ENCODE peak calls at places on chromosomes 5 and 9, in five cellular contexts. One of them, this sample, is unnamed. For H3K27me3, the result is how much of the 10 kb centered on the place peaks cover.

GRCh38 chr5:147554285-147554817 is 44.5 kb upstream of the DPYSL3 start:
- DNase-seq in tibial nerve: no peak
- DNase-seq in psoas muscle: no peak
- DNase-seq in upper lobe of right lung: no peak
- DNase-seq in testis: no peak
- DNase-seq in this sample: no peak

GRCh38 chr5:152674403-152674802 is 269.3 kb upstream of the NMUR2 start:
- DNase-seq in psoas muscle: no peak
- DNase-seq in upper lobe of right lung: no peak
- DNase-seq in tibial nerve: no peak
- DNase-seq in testis: no peak
- DNase-seq in this sample: no peak

GRCh38 chr9:92736816-92737606 is 27.6 kb downstream of the BICD2 start:
- DNase-seq in upper lobe of right lung: peak
- DNase-seq in psoas muscle: no peak
- DNase-seq in testis: no peak
- DNase-seq in tibial nerve: no peak
- DNase-seq in this sample: peak

GRCh38 chr9:32986971-32987370 is 14.5 kb downstream of the APTX start:
- DNase-seq in tibial nerve: no peak
- DNase-seq in upper lobe of right lung: no peak
- DNase-seq in psoas muscle: no peak
- DNase-seq in testis: no peak
- DNase-seq in this sample: no peak

GRCh38 chr5:139812323-139812722 is 16.7 kb downstream of the PSD2 start:
- DNase-seq in tibial nerve: no peak
- DNase-seq in upper lobe of right lung: no peak
- DNase-seq in testis: no peak
- DNase-seq in psoas muscle: peak
- DNase-seq in this sample: no peak

GRCh38 chr9:89951671-89952070 is 346.9 kb downstream of the GADD45G start:
- DNase-seq in testis: no peak
- DNase-seq in upper lobe of right lung: no peak
- DNase-seq in psoas muscle: no peak
- DNase-seq in tibial nerve: no peak
- DNase-seq in this sample: no peak

GRCh38 chr9:2655411-2655901 is 33.9 kb downstream of the VLDLR start:
- DNase-seq in tibial nerve: no peak
- DNase-seq in psoas muscle: no peak
- DNase-seq in upper lobe of right lung: no peak
- DNase-seq in testis: no peak
- DNase-seq in this sample: no peak

GRCh38 chr9:110769667-110770066 is 101.1 kb downstream of the MUSK start:
- DNase-seq in psoas muscle: no peak
- DNase-seq in tibial nerve: no peak
- DNase-seq in upper lobe of right lung: no peak
- DNase-seq in testis: no peak
- DNase-seq in this sample: no peak

GRCh38 chr5:68505917-68506860 is 290.6 kb downstream of the PIK3R1 start:
- DNase-seq in tibial nerve: no peak
- DNase-seq in upper lobe of right lung: no peak
- DNase-seq in psoas muscle: no peak
- DNase-seq in testis: no peak
- DNase-seq in this sample: no peak

GRCh38 chr5:60685028-60685427 is 14.9 kb downstream of the DEPDC1B start:
- DNase-seq in tibial nerve: no peak
- DNase-seq in testis: no peak
- DNase-seq in psoas muscle: no peak
- DNase-seq in upper lobe of right lung: no peak
- DNase-seq in this sample: no peak

GRCh38 chr5:1540831-1541661 is 17.3 kb upstream of the LPCAT1 start:
- DNase-seq in testis: peak
- DNase-seq in tibial nerve: no peak
- DNase-seq in psoas muscle: peak
- DNase-seq in upper lobe of right lung: peak
- DNase-seq in this sample: peak

GRCh38 chr5:73565969-73566547 is 515 bp downstream of the UTP15 start:
- DNase-seq in upper lobe of right lung: no peak
- DNase-seq in tibial nerve: no peak
- DNase-seq in testis: no peak
- DNase-seq in psoas muscle: no peak
- DNase-seq in this sample: no peak

GRCh38 chr5:32932231-32932935 is 221.3 kb downstream of the NPR3 start:
- DNase-seq in testis: no peak
- DNase-seq in psoas muscle: no peak
- DNase-seq in upper lobe of right lung: no peak
- DNase-seq in tibial nerve: no peak
- DNase-seq in this sample: no peak

GRCh38 chr9:25418974-25419373 is 259.3 kb downstream of the TUSC1 start:
- DNase-seq in tibial nerve: no peak
- DNase-seq in upper lobe of right lung: no peak
- DNase-seq in psoas muscle: no peak
- DNase-seq in testis: no peak
- DNase-seq in this sample: no peak

GRCh38 chr5:168712280-168712924 is 133.2 kb upstream of the PANK3 start:
- DNase-seq in tibial nerve: no peak
- DNase-seq in testis: no peak
- DNase-seq in upper lobe of right lung: no peak
- DNase-seq in psoas muscle: no peak
- DNase-seq in this sample: no peak

GRCh38 chr5:121199238-121199999 is 652.3 kb upstream of the FTMT start:
- DNase-seq in psoas muscle: no peak
- DNase-seq in tibial nerve: no peak
- DNase-seq in upper lobe of right lung: peak
- DNase-seq in testis: no peak
- DNase-seq in this sample: no peak

GRCh38 chr9:136092353-136092650 is 2.8 kb downstream of the NACC2 start:
- DNase-seq in tibial nerve: no peak
- DNase-seq in psoas muscle: peak
- DNase-seq in upper lobe of right lung: no peak
- DNase-seq in testis: no peak
- DNase-seq in this sample: no peak
- TF ChIP-seq CTCF in tibial nerve: no peak
- TF ChIP-seq CTCF in psoas muscle: no peak
- TF ChIP-seq CTCF in upper lobe of right lung: no peak
- TF ChIP-seq CTCF in testis: no peak
- TF ChIP-seq CTCF in this sample: no peak

DNA sequence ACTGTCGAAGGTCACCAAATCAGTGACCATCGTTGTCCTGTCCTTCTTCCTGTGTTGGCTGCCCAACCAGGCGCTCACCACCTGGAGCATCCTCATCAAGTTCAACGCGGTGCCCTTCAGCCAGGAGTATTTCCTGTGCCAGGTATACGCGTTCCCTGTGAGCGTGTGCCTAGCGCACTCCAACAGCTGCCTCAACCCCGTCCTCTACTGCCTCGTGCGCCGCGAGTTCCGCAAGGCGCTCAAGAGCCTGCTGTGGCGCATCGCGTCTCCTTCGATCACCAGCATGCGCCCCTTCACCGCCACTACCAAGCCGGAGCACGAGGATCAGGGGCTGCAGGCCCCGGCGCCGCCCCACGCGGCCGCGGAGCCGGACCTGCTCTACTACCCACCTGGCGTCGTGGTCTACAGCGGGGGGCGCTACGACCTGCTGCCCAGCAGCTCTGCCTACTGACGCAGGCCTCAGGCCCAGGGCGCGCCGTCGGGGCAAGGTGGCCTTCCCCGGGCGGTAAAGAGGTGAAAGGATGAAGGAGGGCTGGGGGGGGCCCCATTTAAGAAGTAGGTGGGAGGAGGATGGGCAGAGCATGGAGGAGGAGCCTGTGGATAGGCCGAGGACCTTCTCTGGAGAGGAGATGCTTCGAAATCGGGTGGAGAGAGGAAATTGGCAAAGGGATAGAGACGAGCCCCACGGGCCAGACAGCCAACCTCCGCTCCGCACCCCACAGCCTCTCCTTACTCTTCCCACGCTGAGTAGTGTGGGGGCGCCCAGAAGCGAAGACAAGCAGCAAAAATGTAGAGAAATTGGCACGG is 1.7 kb downstream of the RXFP3 start:
- DNase-seq in upper lobe of right lung: no peak
- DNase-seq in psoas muscle: no peak
- DNase-seq in tibial nerve: no peak
- DNase-seq in testis: no peak
- DNase-seq in this sample: no peak
- H3K27me3 ChIP-seq in upper lobe of right lung: half or more
- H3K27me3 ChIP-seq in psoas muscle: under half
- H3K27me3 ChIP-seq in tibial nerve: half or more
- H3K27me3 ChIP-seq in testis: under half
- H3K27me3 ChIP-seq in this sample: half or more

DNA sequence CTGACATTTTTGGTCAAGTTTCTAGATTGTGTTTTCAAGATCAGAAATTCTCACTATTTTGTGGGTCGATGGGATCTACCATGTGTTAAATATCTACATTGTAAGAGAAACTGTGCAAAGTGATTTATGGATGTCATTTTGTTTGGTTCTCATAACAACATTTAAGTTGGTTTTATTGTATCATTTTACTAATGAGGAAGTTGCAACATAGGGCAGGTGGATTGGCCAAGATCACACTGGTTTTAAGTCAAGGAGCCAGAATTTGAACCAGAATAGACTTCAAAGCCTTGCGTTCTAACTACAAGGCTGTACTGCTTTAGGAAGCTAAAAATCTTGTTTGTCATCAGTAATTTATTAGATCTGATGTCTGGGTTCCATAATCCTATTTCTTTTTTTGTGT is 23.4 kb downstream of the SH3TC2 start:
- DNase-seq in psoas muscle: no peak
- DNase-seq in tibial nerve: no peak
- DNase-seq in testis: no peak
- DNase-seq in upper lobe of right lung: no peak
- DNase-seq in this sample: no peak
- H3K27ac ChIP-seq in psoas muscle: no peak
- H3K27ac ChIP-seq in tibial nerve: no peak
- H3K27ac ChIP-seq in testis: no peak
- H3K27ac ChIP-seq in upper lobe of right lung: no peak
- H3K27ac ChIP-seq in this sample: no peak

GRCh38 chr9:4147476-4148214 is 152.2 kb downstream of the GLIS3 start:
- DNase-seq in testis: peak
- DNase-seq in upper lobe of right lung: no peak
- DNase-seq in psoas muscle: no peak
- DNase-seq in tibial nerve: no peak
- DNase-seq in this sample: no peak

GRCh38 chr9:4152201-4152600 is 147.7 kb downstream of the GLIS3 start:
- DNase-seq in upper lobe of right lung: no peak
- DNase-seq in tibial nerve: no peak
- DNase-seq in psoas muscle: no peak
- DNase-seq in testis: no peak
- DNase-seq in this sample: no peak

GRCh38 chr9:4148215-4148561 is 151.7 kb downstream of the GLIS3 start:
- DNase-seq in testis: no peak
- DNase-seq in tibial nerve: no peak
- DNase-seq in psoas muscle: no peak
- DNase-seq in upper lobe of right lung: no peak
- DNase-seq in this sample: no peak

GRCh38 chr9:4155224-4156026 is 144.4 kb downstream of the GLIS3 start:
- DNase-seq in psoas muscle: no peak
- DNase-seq in upper lobe of right lung: no peak
- DNase-seq in tibial nerve: no peak
- DNase-seq in testis: no peak
- DNase-seq in this sample: no peak

DNA sequence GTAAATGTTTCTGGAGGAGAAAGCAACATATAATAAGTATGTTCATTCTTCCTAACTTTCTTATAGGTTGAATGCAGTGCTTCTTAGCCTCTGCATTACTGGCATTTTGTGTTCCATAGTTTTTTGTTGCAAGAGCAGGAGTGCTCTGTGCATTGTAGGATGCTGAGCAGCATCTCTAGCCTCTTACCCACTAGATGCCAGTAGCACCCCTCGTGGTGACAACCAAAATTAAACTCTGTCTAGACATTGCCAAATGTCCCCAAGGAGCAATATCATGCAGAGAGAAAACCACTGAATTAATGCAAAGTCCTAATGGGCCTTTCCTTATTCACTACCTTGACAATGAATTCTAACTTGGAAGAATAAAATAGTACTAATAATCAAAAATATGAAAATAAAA is 147.0 kb downstream of the GLIS3 start:
- DNase-seq in tibial nerve: no peak
- DNase-seq in testis: no peak
- DNase-seq in upper lobe of right lung: no peak
- DNase-seq in psoas muscle: no peak
- DNase-seq in this sample: no peak
- TF ChIP-seq CTCF in tibial nerve: no peak
- TF ChIP-seq CTCF in testis: no peak
- TF ChIP-seq CTCF in upper lobe of right lung: no peak
- TF ChIP-seq CTCF in psoas muscle: no peak
- TF ChIP-seq CTCF in this sample: no peak

GRCh38 chr9:96020300-96020821 is 144.9 kb downstream of the ERCC6L2 start:
- DNase-seq in tibial nerve: no peak
- DNase-seq in upper lobe of right lung: peak
- DNase-seq in psoas muscle: no peak
- DNase-seq in testis: no peak
- DNase-seq in this sample: no peak
- H3K27me3 ChIP-seq in tibial nerve: under half
- H3K27me3 ChIP-seq in upper lobe of right lung: under half
- H3K27me3 ChIP-seq in psoas muscle: under half
- H3K27me3 ChIP-seq in testis: under half
- H3K27me3 ChIP-seq in this sample: under half

GRCh38 chr5:175797521-175798038 is 73.8 kb upstream of the CPLX2 start:
- DNase-seq in testis: peak
- DNase-seq in upper lobe of right lung: no peak
- DNase-seq in psoas muscle: no peak
- DNase-seq in tibial nerve: no peak
- DNase-seq in this sample: no peak
- H3K27ac ChIP-seq in testis: no peak
- H3K27ac ChIP-seq in upper lobe of right lung: no peak
- H3K27ac ChIP-seq in psoas muscle: no peak
- H3K27ac ChIP-seq in tibial nerve: no peak
- H3K27ac ChIP-seq in this sample: no peak

DNA sequence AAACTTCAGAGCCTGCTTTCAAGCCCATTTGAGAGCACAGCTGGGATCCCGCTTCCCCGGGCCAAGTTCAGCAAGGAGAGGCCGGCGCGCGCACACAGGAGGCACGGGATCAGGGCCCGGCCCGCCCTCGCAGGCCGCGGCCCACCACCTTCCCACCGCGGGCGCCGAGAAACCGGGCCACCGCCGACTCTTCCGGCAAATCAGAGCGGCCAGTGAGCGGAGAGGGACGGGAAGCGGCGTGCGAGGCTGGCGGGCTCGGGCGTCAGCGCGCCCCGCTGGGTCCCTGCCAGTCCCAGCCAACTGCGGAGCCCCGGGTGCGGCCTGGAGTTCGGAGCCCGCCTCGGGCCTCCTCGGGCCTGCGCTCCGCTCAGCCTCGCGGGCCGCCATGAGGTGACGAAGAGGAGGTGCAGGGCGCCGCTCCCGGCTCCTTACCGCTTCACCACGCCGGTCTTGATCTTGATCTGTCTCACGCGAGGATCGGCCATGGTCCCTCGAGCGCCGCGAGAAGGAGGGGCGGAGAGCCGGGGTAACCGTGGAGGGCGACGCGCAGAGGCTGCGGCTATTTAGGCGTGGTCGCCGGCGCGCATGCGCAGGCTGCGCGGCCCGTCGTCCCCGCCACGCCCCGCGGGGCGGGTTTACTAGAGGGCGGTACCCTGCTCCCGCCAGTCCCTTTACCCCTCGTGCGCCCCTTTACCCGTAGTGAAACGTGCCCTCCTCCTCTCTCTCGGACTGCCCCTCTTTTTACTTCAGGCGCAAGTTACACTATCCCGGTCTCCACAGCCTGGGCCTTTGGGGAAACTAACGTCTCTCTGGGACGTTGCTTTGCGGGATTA is at the start of gene TBCA:
- DNase-seq in tibial nerve: peak
- DNase-seq in testis: peak
- DNase-seq in upper lobe of right lung: peak
- DNase-seq in psoas muscle: peak
- DNase-seq in this sample: peak
- TF ChIP-seq CTCF in tibial nerve: peak
- TF ChIP-seq CTCF in testis: peak
- TF ChIP-seq CTCF in upper lobe of right lung: peak
- TF ChIP-seq CTCF in psoas muscle: no peak
- TF ChIP-seq CTCF in this sample: no peak

GRCh38 chr5:130884033-130884432 is 281.0 kb downstream of the HINT1 start:
- DNase-seq in psoas muscle: no peak
- DNase-seq in tibial nerve: no peak
- DNase-seq in testis: no peak
- DNase-seq in upper lobe of right lung: no peak
- DNase-seq in this sample: no peak
- H3K27me3 ChIP-seq in psoas muscle: under half
- H3K27me3 ChIP-seq in tibial nerve: under half
- H3K27me3 ChIP-seq in testis: under half
- H3K27me3 ChIP-seq in upper lobe of right lung: under half
- H3K27me3 ChIP-seq in this sample: under half

This sample was measured in tibial artery.